ENCODE peak calls at places on chromosomes 13 and 19, in nine cellular contexts. C is uterus, P is body of pancreas, V is A549, A is IMR-90, K is upper lobe of left lung, Z is breast epithelium, L is lower leg skin, I is ovary. S is an unnamed sample.

GRCh38 chr19:5113101-5113557 is 144.2 kb downstream of the KDM4B start:
- DNase-seq in C (no peak), P (no peak), V (no peak), A (peak), K (peak), Z (no peak), L (no peak), I (no peak), S (peak)

GRCh38 chr19:12930002-12930645 is 3.4 kb downstream of the FARSA start:
- DNase-seq in C (no peak), P (no peak), V (no peak), A (no peak), K (peak), Z (no peak), L (no peak), I (no peak), S (no peak)

GRCh38 chr19:18014197-18014596 is 6.2 kb downstream of the ARRDC2 start:
- DNase-seq in C (no peak), P (no peak), V (no peak), A (no peak), K (no peak), Z (no peak), L (no peak), I (no peak), S (no peak)

GRCh38 chr13:33264620-33264978 is 21.0 kb downstream of the STARD13 start:
- DNase-seq in C (no peak), P (no peak), V (no peak), A (no peak), K (no peak), Z (no peak), L (no peak), I (no peak), S (no peak)

GRCh38 chr13:110258876-110259631 is 47.9 kb downstream of the COL4A1 start:
- DNase-seq in C (no peak), P (no peak), V (no peak), A (no peak), K (peak), Z (no peak), L (peak), I (no peak), S (no peak)

GRCh38 chr19:23321953-23322549 is 71.9 kb upstream of the ZNF724 start:
- DNase-seq in C (no peak), P (no peak), V (no peak), A (no peak), K (no peak), Z (no peak), L (no peak), I (no peak), S (no peak)

GRCh38 chr13:77545626-77546412 is 10.3 kb downstream of the SCEL start:
- DNase-seq in C (no peak), P (no peak), V (no peak), A (no peak), K (no peak), Z (no peak), L (no peak), I (no peak), S (no peak)

GRCh38 chr19:898663-899062 is 5.4 kb downstream of the RNU6-9 start:
- DNase-seq in C (no peak), P (peak), V (no peak), A (no peak), K (peak), Z (no peak), L (no peak), I (no peak), S (no peak)

GRCh38 chr19:34475026-34475974 is 6.3 kb upstream of the WTIP start:
- DNase-seq in C (no peak), P (no peak), V (peak), A (peak), K (no peak), Z (no peak), L (peak), I (peak), S (peak)

GRCh38 chr13:19185086-19185864 is 3.7 kb upstream of the TUBA3C start:
- DNase-seq in C (no peak), P (no peak), V (no peak), A (no peak), K (no peak), Z (peak), L (peak), I (no peak), S (no peak)

GRCh38 chr13:79775830-79776229 is 294.9 kb downstream of the NDFIP2 start:
- DNase-seq in C (no peak), P (peak), V (peak), A (peak), K (no peak), Z (no peak), L (no peak), I (no peak), S (no peak)

GRCh38 chr13:55627221-55627620 is 1513.5 kb upstream of the PRR20A start:
- DNase-seq in C (no peak), P (no peak), V (no peak), A (no peak), K (no peak), Z (no peak), L (no peak), I (no peak), S (no peak)
- TF ChIP-seq POLR2A in C (no peak), P (no peak), V (no peak), A (no peak), K (no peak), Z (no peak), L (no peak), I (no peak), S (no peak)

DNA sequence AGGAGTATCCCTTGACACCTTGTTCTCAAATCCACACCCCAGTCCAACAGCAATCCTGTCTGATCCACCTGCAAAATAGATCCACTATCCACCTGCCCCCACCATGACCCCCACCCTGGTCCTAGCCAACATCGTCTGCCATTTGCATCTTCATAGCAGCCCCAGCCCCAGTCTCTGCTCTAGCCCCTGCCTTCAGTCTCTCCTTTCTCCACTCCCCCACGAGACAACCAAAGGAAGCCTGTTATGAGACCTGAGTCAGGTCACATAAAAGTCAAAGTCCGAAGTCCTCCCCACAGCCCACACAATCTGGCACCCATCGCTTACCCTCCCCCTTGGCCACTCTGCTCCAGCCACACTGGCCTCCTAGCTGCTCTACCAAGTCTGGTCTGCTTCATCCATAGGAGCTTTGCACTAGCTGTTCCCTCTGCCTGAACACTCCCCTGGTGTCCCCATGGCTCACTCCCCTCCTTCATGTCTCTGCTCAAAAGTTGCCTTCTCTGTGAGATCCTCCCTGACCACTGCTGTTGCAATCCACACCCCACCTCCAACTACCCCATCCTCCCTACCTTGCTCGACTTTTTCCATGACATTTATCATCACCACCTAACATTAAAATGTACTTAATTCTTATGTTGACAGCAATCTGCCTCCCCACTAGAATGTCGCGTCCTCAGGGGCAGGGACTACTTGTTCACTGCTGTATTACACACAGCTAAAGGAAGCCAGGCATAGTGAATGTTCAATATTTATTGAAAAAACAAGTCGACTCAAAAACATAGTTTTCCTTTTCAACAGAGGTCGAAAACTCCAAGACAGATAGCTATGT is 1.2 kb upstream of the PLEKHG2 start:
- DNase-seq in C (peak), P (peak), V (peak), A (peak), K (no peak), Z (peak), L (peak), I (no peak), S (no peak)
- TF ChIP-seq POLR2A in C (no peak), P (no peak), V (peak), A (peak), K (no peak), Z (peak), L (no peak), I (peak), S (no peak)

GRCh38 chr13:53200498-53201453 is 172.2 kb downstream of the OLFM4 start:
- DNase-seq in C (no peak), P (peak), V (no peak), A (peak), K (peak), Z (no peak), L (no peak), I (no peak), S (no peak)

GRCh38 chr13:53204598-53204997 is 176.0 kb downstream of the OLFM4 start:
- DNase-seq in C (no peak), P (no peak), V (no peak), A (no peak), K (no peak), Z (no peak), L (no peak), I (no peak), S (no peak)

GRCh38 chr13:53201454-53202225 is 173.0 kb downstream of the OLFM4 start:
- DNase-seq in C (no peak), P (peak), V (no peak), A (no peak), K (peak), Z (no peak), L (peak), I (no peak), S (no peak)

GRCh38 chr13:53206455-53206854 is 177.8 kb downstream of the OLFM4 start:
- DNase-seq in C (no peak), P (no peak), V (peak), A (no peak), K (no peak), Z (no peak), L (no peak), I (no peak), S (no peak)
- TF ChIP-seq POLR2A in C (no peak), P (no peak), V (no peak), A (no peak), K (no peak), Z (no peak), L (no peak), I (no peak), S (no peak)

DNA sequence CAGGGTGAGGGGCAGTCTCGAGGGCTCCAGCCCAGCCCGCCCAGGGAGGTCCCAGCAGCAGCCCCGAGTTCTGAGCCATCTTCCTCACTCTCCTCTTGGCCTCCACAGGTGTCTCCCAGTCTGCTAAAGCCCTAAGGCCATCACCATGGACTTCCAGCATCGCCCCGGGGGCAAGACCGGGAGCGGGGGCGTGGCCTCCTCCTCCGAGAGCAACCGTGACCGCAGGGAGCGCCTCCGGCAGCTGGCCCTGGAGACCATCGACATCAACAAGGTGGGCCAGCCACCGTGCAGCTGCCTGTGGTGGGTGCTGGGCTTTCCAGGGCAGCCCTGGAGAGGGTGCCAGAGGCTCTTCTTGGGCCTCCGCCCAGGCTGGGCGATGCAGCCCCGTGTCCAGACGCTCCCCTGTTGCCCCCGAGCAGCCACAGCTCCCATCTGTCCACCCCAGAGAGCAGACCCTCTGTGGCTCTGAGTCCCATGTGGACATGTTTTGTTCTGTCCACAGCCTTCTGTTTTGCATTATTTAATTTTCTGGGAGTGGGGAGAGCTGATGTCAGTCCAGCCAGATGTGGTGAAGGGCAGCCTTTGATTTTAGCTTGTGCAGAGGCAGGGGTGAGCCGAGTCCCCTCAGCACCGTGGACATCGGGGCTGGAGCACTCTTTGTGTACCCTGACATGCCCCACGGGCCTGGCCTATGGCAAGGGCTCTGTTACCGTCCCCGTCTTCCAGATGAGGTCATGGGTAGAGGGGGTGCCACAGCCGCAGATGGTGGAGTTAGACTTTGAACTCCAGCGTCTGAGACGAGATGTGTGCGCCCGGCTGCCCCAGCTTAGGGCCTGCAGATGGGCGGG is 5.6 kb upstream of the AMH start:
- DNase-seq in C (no peak), P (no peak), V (no peak), A (no peak), K (peak), Z (no peak), L (no peak), I (no peak), S (no peak)
- TF ChIP-seq POLR2A in C (no peak), P (no peak), V (no peak), A (no peak), K (no peak), Z (no peak), L (no peak), I (no peak), S (no peak)

GRCh38 chr13:23651439-23651838 is 81.2 kb downstream of the TNFRSF19 start:
- DNase-seq in C (no peak), P (no peak), V (no peak), A (no peak), K (no peak), Z (no peak), L (no peak), I (no peak), S (no peak)
- TF ChIP-seq POLR2A in C (no peak), P (no peak), V (no peak), A (no peak), K (no peak), Z (no peak), L (no peak), I (no peak), S (no peak)

DNA sequence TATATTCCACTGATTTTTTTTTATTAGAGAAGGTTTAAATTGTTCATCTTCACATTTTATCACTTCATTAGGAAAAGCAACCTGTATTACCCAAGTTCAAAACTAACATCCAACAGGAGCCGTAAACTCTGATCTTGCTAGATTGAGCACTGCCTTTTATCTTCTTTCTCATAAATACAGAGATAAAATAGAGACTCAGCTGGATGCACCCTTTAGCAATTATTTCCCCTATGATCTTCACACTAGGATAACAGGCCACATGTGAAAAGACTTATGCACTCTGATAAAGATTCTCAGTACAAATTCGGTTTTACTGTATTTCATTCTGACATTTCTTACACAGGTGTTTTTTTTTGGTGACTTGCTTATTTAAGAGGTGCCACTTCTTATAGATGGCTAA is 2438.2 kb upstream of the PCDH20 start:
- DNase-seq in C (no peak), P (no peak), V (no peak), A (no peak), K (no peak), Z (no peak), L (no peak), I (no peak), S (no peak)
- TF ChIP-seq POLR2A in C (no peak), P (no peak), V (no peak), A (no peak), K (no peak), Z (no peak), L (no peak), I (no peak), S (no peak)

DNA sequence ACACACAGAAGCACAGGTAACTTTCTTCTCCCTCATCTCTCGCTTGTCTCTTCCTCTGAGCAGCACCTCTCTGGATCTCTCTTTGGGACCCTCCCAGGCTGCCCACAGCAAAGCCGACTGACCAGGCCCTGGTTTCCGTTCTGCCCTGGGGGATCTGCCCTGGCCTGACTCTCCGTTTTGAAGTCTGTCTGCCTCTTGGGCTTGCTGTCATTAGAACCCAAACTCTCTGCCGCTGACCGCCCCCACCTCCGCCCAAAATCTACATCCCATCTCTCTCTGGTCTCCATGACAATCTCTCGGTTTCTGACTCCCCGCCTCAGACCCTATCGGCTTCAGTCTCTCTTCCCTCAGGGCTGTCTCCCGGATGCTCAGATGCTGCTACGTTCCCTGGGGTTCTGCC is 6.9 kb downstream of the KCNC3 start:
- DNase-seq in C (no peak), P (no peak), V (no peak), A (no peak), K (no peak), Z (no peak), L (no peak), I (no peak), S (no peak)
- TF ChIP-seq POLR2A in C (no peak), P (no peak), V (no peak), A (no peak), K (no peak), Z (no peak), L (no peak), I (no peak), S (no peak)